ENCODE peak calls at places on chromosomes 12 and 14, in ten cellular contexts. W, J, A, H, C, N, K, E, U and X are unnamed samples.

GRCh38 chr12:69431604-69432222 is 38.5 kb upstream of the FRS2 start:
- DNase-seq in W (no peak), J (no peak), A (no peak), H (no peak), C (no peak), N (no peak), K (no peak), E (no peak), U (no peak), X (no peak)

GRCh38 chr12:51270847-51271518 is 768 bp upstream of the SMAGP start:
- DNase-seq in W (no peak), J (no peak), A (no peak), H (no peak), C (peak), N (peak), K (no peak), E (no peak), U (no peak), X (no peak)

GRCh38 chr12:107512391-107512790 is 173.2 kb upstream of the PWP1 start:
- DNase-seq in W (no peak), J (no peak), A (no peak), H (peak), C (no peak), N (peak), K (no peak), E (no peak), U (no peak), X (no peak)

GRCh38 chr12:4164591-4165558 is 108.7 kb upstream of the CCND2 start:
- DNase-seq in W (peak), J (peak), A (peak), H (no peak), C (peak), N (peak), K (no peak), E (peak), U (peak), X (peak)

GRCh38 chr14:105931808-105932483 is 405.6 kb downstream of the TMEM121 start:
- DNase-seq in W (no peak), J (peak), A (no peak), H (peak), C (peak), N (no peak), K (no peak), E (peak), U (no peak), X (no peak)

GRCh38 chr12:77968021-77968420 is 137.3 kb downstream of the NAV3 start:
- DNase-seq in W (no peak), J (no peak), A (no peak), H (no peak), C (no peak), N (no peak), K (no peak), E (no peak), U (no peak), X (no peak)

GRCh38 chr14:68215628-68216027 is 396.0 kb downstream of the RAD51B start:
- DNase-seq in W (peak), J (no peak), A (no peak), H (no peak), C (no peak), N (no peak), K (no peak), E (no peak), U (no peak), X (peak)

GRCh38 chr12:54958048-54958658 is 26.4 kb downstream of the TESPA1 start:
- DNase-seq in W (peak), J (peak), A (no peak), H (no peak), C (peak), N (peak), K (peak), E (peak), U (no peak), X (no peak)

GRCh38 chr12:92649511-92650227 is 53.1 kb upstream of the PLEKHG7 start:
- DNase-seq in W (peak), J (peak), A (peak), H (no peak), C (peak), N (peak), K (peak), E (peak), U (peak), X (peak)

GRCh38 chr12:76678992-76679391 is 84.9 kb upstream of the ZDHHC17 start:
- DNase-seq in W (no peak), J (no peak), A (no peak), H (no peak), C (no peak), N (no peak), K (no peak), E (no peak), U (no peak), X (no peak)

GRCh38 chr12:50102186-50102585 is 1.6 kb upstream of the GPD1 start:
- DNase-seq in W (no peak), J (no peak), A (no peak), H (no peak), C (no peak), N (no peak), K (no peak), E (no peak), U (no peak), X (no peak)

GRCh38 chr12:131167334-131167733 is 213.6 kb downstream of the ADGRD1 start:
- DNase-seq in W (no peak), J (no peak), A (no peak), H (no peak), C (no peak), N (no peak), K (no peak), E (no peak), U (no peak), X (no peak)

GRCh38 chr12:105031061-105031807 is 45.1 kb downstream of the NOPCHAP1 start:
- DNase-seq in W (peak), J (peak), A (no peak), H (no peak), C (no peak), N (no peak), K (no peak), E (peak), U (no peak), X (peak)

GRCh38 chr12:66550626-66551025 is 128.2 kb downstream of the GRIP1 start:
- DNase-seq in W (no peak), J (no peak), A (no peak), H (no peak), C (no peak), N (no peak), K (no peak), E (no peak), U (no peak), X (no peak)

GRCh38 chr12:116881325-116881866 is at the start of gene HRK:
- DNase-seq in W (peak), J (no peak), A (no peak), H (no peak), C (no peak), N (no peak), K (no peak), E (no peak), U (no peak), X (no peak)

GRCh38 chr14:21668377-21668776 is 5.2 kb downstream of the OR4E1 start:
- DNase-seq in W (no peak), J (no peak), A (no peak), H (no peak), C (peak), N (no peak), K (no peak), E (no peak), U (no peak), X (no peak)

GRCh38 chr12:19276767-19277166 is 147.2 kb downstream of the PLEKHA5 start:
- DNase-seq in W (no peak), J (no peak), A (no peak), H (no peak), C (no peak), N (no peak), K (no peak), E (no peak), U (no peak), X (no peak)

GRCh38 chr14:78921856-78922255 is 751.7 kb downstream of the NRXN3 start:
- DNase-seq in W (no peak), J (no peak), A (no peak), H (no peak), C (peak), N (no peak), K (no peak), E (no peak), U (no peak), X (no peak)

GRCh38 chr14:103296987-103297386 is 37.0 kb upstream of the EIF5 start:
- DNase-seq in W (no peak), J (no peak), A (no peak), H (peak), C (no peak), N (no peak), K (no peak), E (no peak), U (no peak), X (no peak)

GRCh38 chr12:116880817-116881324 is 370 bp downstream of the HRK start:
- DNase-seq in W (peak), J (peak), A (no peak), H (no peak), C (no peak), N (peak), K (no peak), E (peak), U (no peak), X (peak)

GRCh38 chr14:95385701-95386100 is 66.0 kb upstream of the CLMN start:
- DNase-seq in W (no peak), J (no peak), A (no peak), H (peak), C (no peak), N (no peak), K (no peak), E (no peak), U (no peak), X (no peak)

GRCh38 chr12:88855301-88855700 is 275.0 kb upstream of the KITLG start:
- DNase-seq in W (no peak), J (no peak), A (no peak), H (no peak), C (no peak), N (no peak), K (no peak), E (no peak), U (no peak), X (no peak)

GRCh38 chr14:54653764-54654469 is 87.0 kb downstream of the SAMD4A start:
- DNase-seq in W (no peak), J (no peak), A (peak), H (no peak), C (peak), N (peak), K (no peak), E (no peak), U (peak), X (no peak)

GRCh38 chr12:116559330-116560080 is at the start of gene MAP1LC3B2:
- DNase-seq in W (peak), J (peak), A (peak), H (peak), C (no peak), N (peak), K (no peak), E (peak), U (no peak), X (peak)

GRCh38 chr12:121443193-121443829 is 43.4 kb downstream of the RNF34 start:
- DNase-seq in W (peak), J (peak), A (peak), H (peak), C (peak), N (peak), K (peak), E (peak), U (peak), X (peak)

GRCh38 chr14:20866963-20867362 is 24.2 kb upstream of the RNASE3 start:
- DNase-seq in W (no peak), J (no peak), A (no peak), H (no peak), C (no peak), N (peak), K (no peak), E (no peak), U (no peak), X (no peak)

GRCh38 chr12:15801770-15802393 is 12.7 kb upstream of the EPS8 start:
- DNase-seq in W (no peak), J (no peak), A (no peak), H (no peak), C (no peak), N (no peak), K (no peak), E (no peak), U (no peak), X (no peak)

GRCh38 chr14:37641117-37641516 is 45.7 kb downstream of the TTC6 start:
- DNase-seq in W (no peak), J (no peak), A (no peak), H (no peak), C (no peak), N (no peak), K (no peak), E (no peak), U (no peak), X (no peak)

GRCh38 chr14:74945852-74946658 is 9.3 kb downstream of the PGF start:
- DNase-seq in W (peak), J (peak), A (peak), H (peak), C (peak), N (peak), K (peak), E (peak), U (peak), X (no peak)

GRCh38 chr12:90152897-90153624 is 444.4 kb upstream of the ATP2B1 start:
- DNase-seq in W (no peak), J (no peak), A (no peak), H (no peak), C (no peak), N (no peak), K (no peak), E (no peak), U (no peak), X (no peak)